ENCODE peak calls at places on chromosomes 16 and 17, in eight cellular contexts. R is body of pancreas, S is esophagus muscularis mucosa, B is stomach, O is suprapubic skin, G is Caco-2, P is adrenal gland, L is nephron progenitor cell. K is an unnamed sample.

GRCh38 chr16:68910051-68910450 is 66.7 kb downstream of the TANGO6 start:
- DNase-seq in P (no peak), G (no peak), O (peak), R (peak), L (no peak), B (no peak), S (no peak), K (no peak)

GRCh38 chr16:19583665-19584300 is 28.3 kb downstream of the VPS35L start:
- DNase-seq in B (peak), S (no peak), P (peak), L (peak), O (no peak), G (no peak), R (peak), K (no peak)

GRCh38 chr16:28842696-28843095 is 3.5 kb downstream of the TUFM start:
- DNase-seq in O (no peak), R (no peak), B (no peak), G (no peak), L (no peak), S (no peak), P (no peak), K (no peak)

GRCh38 chr16:89297156-89297869 is 79.8 kb downstream of the ZNF778 start:
- DNase-seq in R (no peak), O (no peak), G (no peak), S (no peak), P (no peak), B (no peak), L (no peak), K (no peak)

GRCh38 chr17:68288375-68288774 is 2.6 kb downstream of the SLC16A6 start:
- DNase-seq in B (no peak), O (no peak), S (no peak), R (no peak), L (no peak), G (no peak), P (peak), K (no peak)

GRCh38 chr17:49393491-49394255 is 21.0 kb downstream of the PHB1 start:
- DNase-seq in R (no peak), O (no peak), L (no peak), S (no peak), G (no peak), B (no peak), P (peak), K (no peak)

GRCh38 chr17:78665952-78666920 is 89.0 kb upstream of the DNAH17 start:
- DNase-seq in P (peak), B (no peak), G (peak), L (no peak), R (no peak), O (peak), S (no peak), K (no peak)

GRCh38 chr16:46932802-46933201 is 40.7 kb downstream of the DNAJA2 start:
- DNase-seq in O (no peak), L (no peak), S (no peak), B (peak), R (no peak), G (no peak), P (no peak), K (no peak)

GRCh38 chr17:64095144-64095882 is 34.6 kb downstream of the ERN1 start:
- DNase-seq in G (no peak), S (no peak), L (no peak), B (peak), P (no peak), O (no peak), R (peak), K (no peak)

GRCh38 chr17:32623196-32623595 is 136.4 kb downstream of the CDK5R1 start:
- DNase-seq in L (no peak), P (no peak), S (no peak), O (no peak), R (no peak), G (no peak), B (no peak), K (no peak)

GRCh38 chr16:31134625-31135534 is 647 bp downstream of the PRSS8 start:
- DNase-seq in L (peak), R (peak), G (peak), O (no peak), S (no peak), B (peak), P (no peak), K (no peak)

GRCh38 chr16:50546125-50546524 is 2.1 kb upstream of the NKD1 start:
- DNase-seq in G (no peak), B (no peak), L (no peak), R (no peak), P (no peak), O (no peak), S (no peak), K (no peak)

GRCh38 chr16:65548470-65548869 is 426.6 kb upstream of the CDH11 start:
- DNase-seq in S (no peak), G (no peak), P (no peak), O (no peak), L (peak), R (no peak), B (no peak), K (no peak)

GRCh38 chr16:59905131-59905530 is 1171.0 kb upstream of the GOT2 start:
- DNase-seq in G (no peak), B (no peak), O (no peak), S (no peak), L (no peak), P (no peak), R (no peak), K (no peak)

GRCh38 chr17:63622571-63623390 is 564 bp downstream of the MAP3K3 start:
- DNase-seq in G (peak), B (peak), S (no peak), L (peak), O (peak), R (peak), P (peak), K (peak)

GRCh38 chr16:2156025-2156848 is 655 bp downstream of the TRAF7 start:
- DNase-seq in G (no peak), O (no peak), B (no peak), S (no peak), R (peak), L (peak), P (peak), K (no peak)

GRCh38 chr17:4856937-4857314 is 23.8 kb downstream of the MINK1 start:
- DNase-seq in B (no peak), R (no peak), S (no peak), L (no peak), G (no peak), O (no peak), P (no peak), K (no peak)

GRCh38 chr16:85112364-85112763 is at the start of gene CIBAR2:
- DNase-seq in G (no peak), O (no peak), B (no peak), P (no peak), L (peak), R (no peak), S (no peak), K (no peak)

GRCh38 chr16:8887952-8888560 is 5.9 kb downstream of the LITAFD start:
- DNase-seq in O (no peak), S (no peak), P (peak), G (no peak), B (peak), R (peak), L (no peak), K (no peak)

DNA sequence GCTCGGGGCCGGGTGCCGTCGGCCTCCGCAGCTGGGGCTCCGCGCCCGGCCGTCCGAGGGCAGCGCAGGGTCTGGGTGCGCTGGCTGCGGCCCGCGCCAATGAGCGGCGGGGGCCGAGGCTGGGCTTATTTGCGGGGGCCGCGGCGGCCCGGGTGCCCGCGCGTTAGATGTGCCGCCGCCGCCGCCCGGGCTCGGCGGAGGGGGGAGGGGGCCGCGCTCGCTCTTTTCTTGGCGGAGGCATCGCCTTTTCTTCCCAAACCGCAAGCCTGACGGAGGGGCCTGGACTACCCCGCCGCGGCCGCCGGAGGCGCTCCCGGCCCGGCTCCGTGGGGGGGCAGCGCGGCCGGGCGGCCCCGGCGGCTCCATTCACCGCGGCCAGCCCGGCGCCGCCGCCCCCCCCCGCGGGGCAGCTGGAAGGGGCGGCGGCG is at the start of gene NOTUM:
- DNase-seq in O (no peak), R (no peak), P (no peak), G (no peak), B (no peak), L (peak), S (no peak), K (no peak)
- TF ChIP-seq CTCF in O (no peak), R (peak), P (peak), G (no peak), B (peak), L (no peak), S (peak), K (peak)

GRCh38 chr16:79589495-79590134 is 10.9 kb downstream of the MAF start:
- DNase-seq in O (no peak), S (no peak), B (no peak), P (no peak), G (no peak), L (no peak), R (no peak), K (no peak)
- TF ChIP-seq CTCF in O (no peak), S (no peak), B (no peak), P (no peak), G (no peak), L (no peak), R (no peak), K (no peak)

GRCh38 chr16:82331974-82332750 is 162.1 kb upstream of the MPHOSPH6 start:
- DNase-seq in G (no peak), R (no peak), O (no peak), P (no peak), L (no peak), S (no peak), B (peak), K (no peak)
- TF ChIP-seq CTCF in G (no peak), R (no peak), O (no peak), P (no peak), L (no peak), S (no peak), B (no peak), K (no peak)

DNA sequence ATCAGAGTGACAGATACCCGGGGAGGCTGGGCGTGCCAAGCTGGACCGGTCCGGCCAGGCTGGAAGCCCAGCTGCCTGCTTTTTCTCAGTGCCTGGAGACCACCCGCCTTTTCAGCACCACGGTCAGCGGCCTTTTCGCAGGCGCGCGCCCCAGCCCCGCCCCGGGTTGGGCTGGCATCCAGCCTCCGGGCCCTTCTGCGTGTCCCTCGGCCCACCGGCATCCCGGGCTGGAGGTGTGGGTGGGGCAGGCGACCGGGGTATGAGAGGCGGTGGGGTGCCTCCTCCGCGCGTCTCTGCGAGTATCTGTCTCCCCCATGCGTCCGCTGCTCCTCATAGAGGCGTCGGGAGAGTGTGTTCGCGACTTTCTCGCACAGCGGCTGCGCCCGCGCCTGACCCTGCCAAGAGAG is 102.5 kb downstream of the MRM1 start:
- DNase-seq in P (peak), O (no peak), B (no peak), L (peak), R (peak), G (peak), S (no peak), K (peak)
- TF ChIP-seq CTCF in P (no peak), O (no peak), B (no peak), L (no peak), R (no peak), G (no peak), S (no peak), K (no peak)

GRCh38 chr17:81462506-81463125 is 50.0 kb downstream of the ACTG1 start:
- DNase-seq in G (no peak), P (no peak), L (no peak), O (no peak), B (no peak), R (no peak), S (no peak), K (no peak)

GRCh38 chr17:81461607-81462500 is 50.7 kb downstream of the ACTG1 start:
- DNase-seq in P (peak), B (peak), G (no peak), S (no peak), R (no peak), O (no peak), L (no peak), K (no peak)

GRCh38 chr17:81459864-81460263 is 52.7 kb downstream of the ACTG1 start:
- DNase-seq in L (no peak), P (no peak), S (no peak), G (no peak), B (no peak), R (no peak), O (no peak), K (no peak)

GRCh38 chr17:81459224-81459623 is 53.4 kb downstream of the ACTG1 start:
- DNase-seq in P (peak), O (no peak), B (peak), L (no peak), S (no peak), R (no peak), G (no peak), K (no peak)

GRCh38 chr17:81460856-81461460 is 51.6 kb downstream of the ACTG1 start:
- DNase-seq in R (no peak), G (no peak), P (no peak), O (no peak), B (peak), S (no peak), L (no peak), K (no peak)
- TF ChIP-seq CTCF in R (no peak), G (no peak), P (no peak), O (no peak), B (no peak), S (no peak), L (no peak), K (no peak)

GRCh38 chr17:67137860-67138259 is 93.5 kb downstream of the CACNG1 start:
- DNase-seq in R (no peak), O (no peak), L (no peak), G (no peak), S (no peak), B (no peak), P (no peak), K (no peak)
- TF ChIP-seq CTCF in R (no peak), O (no peak), L (no peak), G (no peak), S (no peak), B (no peak), P (no peak), K (no peak)